ENCODE peak calls at places on chromosomes 7 and 10, in four cellular contexts. One of them, this sample, is unnamed.
A peak's percentile ranks its signal among the peaks of the same experiment; 100 is the strongest.

GRCh38 chr10:51960494-51960895 is 261.1 kb upstream of the CSTF2T start:
- DNase-seq in WTC11: no peak
- DNase-seq in HepG2: peak; percentile 3
- DNase-seq in K562: peak; percentile 22
- DNase-seq in this sample: peak; percentile 36

GRCh38 chr7:152120210-152120609 is 94.7 kb downstream of the GALNT11 start:
- DNase-seq in WTC11: no peak
- DNase-seq in HepG2: no peak
- DNase-seq in K562: no peak
- DNase-seq in this sample: no peak

GRCh38 chr10:114726820-114727271 is 68.8 kb upstream of the ABLIM1 start:
- DNase-seq in WTC11: no peak
- DNase-seq in HepG2: no peak
- DNase-seq in K562: no peak
- DNase-seq in this sample: no peak

GRCh38 chr10:124450010-124450782 is at the start of gene NKX1-2:
- DNase-seq in WTC11: peak; percentile 81
- DNase-seq in HepG2: no peak
- DNase-seq in K562: no peak
- DNase-seq in this sample: no peak

GRCh38 chr10:49419005-49419404 is 23.1 kb upstream of the DRGX start:
- DNase-seq in WTC11: no peak
- DNase-seq in HepG2: peak; percentile 12
- DNase-seq in K562: no peak
- DNase-seq in this sample: no peak

GRCh38 chr10:774661-775244 is 85.3 kb upstream of the DIP2C start:
- DNase-seq in WTC11: peak; percentile 5
- DNase-seq in HepG2: no peak
- DNase-seq in K562: no peak
- DNase-seq in this sample: no peak

GRCh38 chr7:156819733-156820295 is 73.2 kb downstream of the LMBR1 start:
- DNase-seq in WTC11: no peak
- DNase-seq in HepG2: no peak
- DNase-seq in K562: peak; percentile 36
- DNase-seq in this sample: no peak

GRCh38 chr10:48729941-48730457 is 45.3 kb downstream of the WDFY4 start:
- DNase-seq in WTC11: no peak
- DNase-seq in HepG2: no peak
- DNase-seq in K562: no peak
- DNase-seq in this sample: no peak

GRCh38 chr10:123842692-123843385 is 48.8 kb downstream of the CPXM2 start:
- DNase-seq in WTC11: no peak
- DNase-seq in HepG2: no peak
- DNase-seq in K562: no peak
- DNase-seq in this sample: no peak

GRCh38 chr7:150373049-150373801 is 4.6 kb downstream of the REPIN1 start:
- DNase-seq in WTC11: peak; percentile 17
- DNase-seq in HepG2: no peak
- DNase-seq in K562: no peak
- DNase-seq in this sample: no peak

GRCh38 chr10:69901623-69902505 is 100.2 kb downstream of the COL13A1 start:
- DNase-seq in WTC11: peak; percentile 77
- DNase-seq in HepG2: peak; percentile 50
- DNase-seq in K562: peak; percentile 78
- DNase-seq in this sample: peak; percentile 52

GRCh38 chr7:100220833-100221718 is 1.3 kb downstream of the PVRIG start:
- DNase-seq in WTC11: no peak
- DNase-seq in HepG2: no peak
- DNase-seq in K562: no peak
- DNase-seq in this sample: no peak

GRCh38 chr10:22931948-22932347 is 4.1 kb downstream of the ARMC3 start:
- DNase-seq in WTC11: no peak
- DNase-seq in HepG2: no peak
- DNase-seq in K562: no peak
- DNase-seq in this sample: no peak

GRCh38 chr10:77669892-77670291 is 32.3 kb upstream of the KCNMA1 start:
- DNase-seq in WTC11: no peak
- DNase-seq in HepG2: no peak
- DNase-seq in K562: no peak
- DNase-seq in this sample: no peak

GRCh38 chr7:100175296-100175935 is 1.8 kb downstream of the GPC2 start:
- DNase-seq in WTC11: no peak
- DNase-seq in HepG2: no peak
- DNase-seq in K562: no peak
- DNase-seq in this sample: no peak

GRCh38 chr10:5018150-5018549 is 14.5 kb upstream of the AKR1C2 start:
- DNase-seq in WTC11: no peak
- DNase-seq in HepG2: no peak
- DNase-seq in K562: no peak
- DNase-seq in this sample: no peak

GRCh38 chr7:12458520-12459131 is 55.0 kb upstream of the VWDE start:
- DNase-seq in WTC11: no peak
- DNase-seq in HepG2: peak; percentile 28
- DNase-seq in K562: peak; percentile 43
- DNase-seq in this sample: peak; percentile 41

GRCh38 chr10:61634711-61635110 is 28.0 kb upstream of the CABCOCO1 start:
- DNase-seq in WTC11: no peak
- DNase-seq in HepG2: no peak
- DNase-seq in K562: no peak
- DNase-seq in this sample: no peak

GRCh38 chr7:6443372-6443941 is 4.3 kb downstream of the DAGLB start:
- DNase-seq in WTC11: no peak
- DNase-seq in HepG2: peak; percentile 18
- DNase-seq in K562: no peak
- DNase-seq in this sample: peak; percentile 78

GRCh38 chr10:35643151-35643975 is 1.3 kb upstream of the FZD8 start:
- DNase-seq in WTC11: peak; percentile 58
- DNase-seq in HepG2: no peak
- DNase-seq in K562: peak; percentile 52
- DNase-seq in this sample: peak; percentile 28

GRCh38 chr10:62027841-62028501 is 126.5 kb downstream of the ARID5B start:
- DNase-seq in WTC11: no peak
- DNase-seq in HepG2: no peak
- DNase-seq in K562: no peak
- DNase-seq in this sample: no peak

GRCh38 chr10:13340626-13341370 is 7.3 kb downstream of the SEPHS1 start:
- DNase-seq in WTC11: no peak
- DNase-seq in HepG2: no peak
- DNase-seq in K562: no peak
- DNase-seq in this sample: no peak

GRCh38 chr7:33534830-33535229 is 370.5 kb upstream of the BMPER start:
- DNase-seq in WTC11: no peak
- DNase-seq in HepG2: no peak
- DNase-seq in K562: no peak
- DNase-seq in this sample: no peak

GRCh38 chr10:17244712-17245365 is 16.8 kb downstream of the VIM start:
- DNase-seq in WTC11: no peak
- DNase-seq in HepG2: no peak
- DNase-seq in K562: no peak
- DNase-seq in this sample: no peak

GRCh38 chr7:73741600-73741999 is 3.0 kb upstream of the ABHD11 start:
- DNase-seq in WTC11: peak; percentile 65
- DNase-seq in HepG2: no peak
- DNase-seq in K562: no peak
- DNase-seq in this sample: no peak

GRCh38 chr7:7017707-7018265 is 164.6 kb upstream of the C1GALT1 start:
- DNase-seq in WTC11: no peak
- DNase-seq in HepG2: no peak
- DNase-seq in K562: no peak
- DNase-seq in this sample: no peak

GRCh38 chr10:25694206-25694933 is 239.7 kb upstream of the MYO3A start:
- DNase-seq in WTC11: no peak
- DNase-seq in HepG2: no peak
- DNase-seq in K562: no peak
- DNase-seq in this sample: no peak

GRCh38 chr10:112722758-112723157 is 227.3 kb upstream of the TCF7L2 start:
- DNase-seq in WTC11: no peak
- DNase-seq in HepG2: no peak
- DNase-seq in K562: no peak
- DNase-seq in this sample: no peak

GRCh38 chr7:79702116-79702515 is 248.6 kb upstream of the MAGI2 start:
- DNase-seq in WTC11: no peak
- DNase-seq in HepG2: no peak
- DNase-seq in K562: no peak
- DNase-seq in this sample: no peak

GRCh38 chr7:42156541-42156865 is 80.5 kb downstream of the GLI3 start:
- DNase-seq in WTC11: no peak
- DNase-seq in HepG2: no peak
- DNase-seq in K562: no peak
- DNase-seq in this sample: no peak

GRCh38 chr7:17680026-17680425 is 260.3 kb downstream of the SNX13 start:
- DNase-seq in WTC11: no peak
- DNase-seq in HepG2: no peak
- DNase-seq in K562: no peak
- DNase-seq in this sample: peak; percentile 72

GRCh38 chr10:127881262-127881661 is 11.5 kb downstream of the CLRN3 start:
- DNase-seq in WTC11: no peak
- DNase-seq in HepG2: peak; percentile 58
- DNase-seq in K562: no peak
- DNase-seq in this sample: no peak

GRCh38 chr10:92699518-92700272 is 9.9 kb downstream of the HHEX start:
- DNase-seq in WTC11: peak; percentile 52
- DNase-seq in HepG2: no peak
- DNase-seq in K562: no peak
- DNase-seq in this sample: peak; percentile 41

GRCh38 chr10:47020491-47020890 is 109.3 kb downstream of the PTPN20 start:
- DNase-seq in WTC11: no peak
- DNase-seq in HepG2: no peak
- DNase-seq in K562: no peak
- DNase-seq in this sample: no peak

GRCh38 chr10:133309720-133310398 is 1.1 kb downstream of the ZNF511 start:
- DNase-seq in WTC11: no peak
- DNase-seq in HepG2: no peak
- DNase-seq in K562: no peak
- DNase-seq in this sample: no peak

GRCh38 chr10:48543445-48543844 is 61.4 kb downstream of the ARHGAP22 start:
- DNase-seq in WTC11: no peak
- DNase-seq in HepG2: no peak
- DNase-seq in K562: no peak
- DNase-seq in this sample: no peak

GRCh38 chr10:10540383-10540782 is 477.3 kb upstream of the CELF2 start:
- DNase-seq in WTC11: no peak
- DNase-seq in HepG2: no peak
- DNase-seq in K562: no peak
- DNase-seq in this sample: no peak

GRCh38 chr10:15433850-15434537 is 62.9 kb upstream of the FAM171A1 start:
- DNase-seq in WTC11: no peak
- DNase-seq in HepG2: peak; percentile 30
- DNase-seq in K562: peak; percentile 56
- DNase-seq in this sample: peak; percentile 40

DNA sequence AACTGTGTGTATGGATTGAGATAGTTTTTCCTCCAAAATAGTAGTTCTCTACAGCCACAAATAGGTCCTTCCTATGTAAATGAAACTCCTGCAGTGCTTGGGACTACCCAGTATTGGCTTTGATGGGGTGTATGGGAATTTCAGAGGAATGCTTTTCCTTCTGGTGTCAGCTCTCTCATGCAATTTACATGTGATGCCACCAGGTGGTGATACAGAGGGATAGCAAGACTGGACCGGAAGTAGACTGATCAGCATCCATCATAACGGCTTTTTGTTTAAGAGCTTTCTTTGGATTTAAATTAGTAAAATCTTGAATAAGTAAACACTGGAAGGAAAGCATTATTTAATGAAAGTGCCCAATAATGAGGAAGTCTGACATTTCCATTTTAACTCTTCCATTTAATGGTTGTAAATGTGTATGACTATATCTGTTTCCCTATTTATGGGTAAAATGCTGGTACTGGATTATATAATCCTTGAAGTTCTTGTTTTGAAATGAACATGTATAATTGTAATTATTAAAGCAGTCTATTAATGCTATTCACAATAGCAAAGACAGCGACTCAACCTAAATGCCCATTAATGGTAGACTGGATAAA is 22.7 kb downstream of the DYNC1I1 start:
- DNase-seq in WTC11: no peak
- DNase-seq in HepG2: peak; percentile 24
- DNase-seq in K562: peak; percentile 63
- DNase-seq in this sample: no peak
- TF ChIP-seq NR3C1 in WTC11: no peak
- TF ChIP-seq NR3C1 in HepG2: no peak
- TF ChIP-seq NR3C1 in K562: no peak
- TF ChIP-seq NR3C1 in this sample: no peak

GRCh38 chr10:95327367-95327766 is 36.6 kb upstream of the PDLIM1 start:
- DNase-seq in WTC11: no peak
- DNase-seq in HepG2: no peak
- DNase-seq in K562: no peak
- DNase-seq in this sample: no peak
- TF ChIP-seq NR3C1 in WTC11: no peak
- TF ChIP-seq NR3C1 in HepG2: no peak
- TF ChIP-seq NR3C1 in K562: no peak
- TF ChIP-seq NR3C1 in this sample: no peak

DNA sequence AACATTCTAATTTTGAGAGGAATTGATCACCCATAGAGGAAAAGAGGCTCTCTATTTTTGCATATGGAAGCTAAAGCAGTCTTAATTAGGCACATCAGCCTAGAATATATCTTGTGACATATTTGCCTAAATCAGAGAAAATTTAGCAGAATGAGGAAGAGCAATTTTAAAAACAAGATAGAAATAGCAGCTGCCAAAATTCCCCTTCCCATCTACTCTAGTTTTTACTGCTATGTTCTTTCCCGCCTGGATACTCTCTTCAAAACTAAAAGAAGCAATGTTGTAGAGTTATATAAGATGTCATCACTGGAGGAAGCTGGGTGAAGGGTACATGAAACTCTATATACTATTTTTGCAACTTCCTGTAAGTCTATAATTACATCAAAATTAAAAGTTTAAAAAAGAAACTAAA is 87.1 kb downstream of the ARMH3 start:
- DNase-seq in WTC11: no peak
- DNase-seq in HepG2: no peak
- DNase-seq in K562: no peak
- DNase-seq in this sample: no peak
- TF ChIP-seq NR3C1 in WTC11: no peak
- TF ChIP-seq NR3C1 in HepG2: no peak
- TF ChIP-seq NR3C1 in K562: no peak
- TF ChIP-seq NR3C1 in this sample: no peak

DNA sequence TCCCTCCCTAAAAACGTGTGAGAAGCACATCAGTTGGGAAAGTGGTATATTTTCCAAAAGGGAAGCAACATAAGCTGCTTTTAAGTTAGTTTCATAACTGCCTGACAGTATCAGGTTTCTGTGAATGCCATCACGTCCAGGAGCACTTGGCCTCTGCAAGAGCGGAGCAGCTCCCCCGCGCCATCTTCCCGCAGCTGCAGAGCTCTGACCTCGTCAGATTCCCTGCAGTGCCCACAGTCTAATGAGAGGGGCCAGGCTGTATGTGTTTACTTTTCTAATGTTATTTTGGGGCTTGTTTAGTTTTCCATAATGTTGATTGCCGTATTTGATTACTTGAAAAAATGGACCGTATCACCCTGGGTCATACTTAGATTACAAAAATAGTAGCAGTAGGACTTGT is 74.2 kb downstream of the MGMT start:
- DNase-seq in WTC11: no peak
- DNase-seq in HepG2: no peak
- DNase-seq in K562: no peak
- DNase-seq in this sample: no peak
- TF ChIP-seq NR3C1 in WTC11: no peak
- TF ChIP-seq NR3C1 in HepG2: no peak
- TF ChIP-seq NR3C1 in K562: no peak
- TF ChIP-seq NR3C1 in this sample: no peak

GRCh38 chr7:35694784-35695627 is at the start of gene HERPUD2:
- DNase-seq in WTC11: peak; percentile 94
- DNase-seq in HepG2: peak; percentile 88
- DNase-seq in K562: peak; percentile 90
- DNase-seq in this sample: peak; percentile 95
- TF ChIP-seq NR3C1 in WTC11: no peak
- TF ChIP-seq NR3C1 in HepG2: no peak
- TF ChIP-seq NR3C1 in K562: no peak
- TF ChIP-seq NR3C1 in this sample: no peak